ENCODE peak calls at places on chromosomes 5 and 9, in eight cellular contexts. O is ovary, U is A549, N is body of pancreas, A is uterus, S is IMR-90, X is heart left ventricle, Z is breast epithelium. P is an unnamed sample.

GRCh38 chr5:135235551-135236100 is 163.4 kb downstream of the MACROH2A1 start:
- DNase-seq in O (no peak), U (no peak), N (no peak), A (peak), S (no peak), X (no peak), Z (no peak), P (peak)

GRCh38 chr5:45385321-45386058 is 310.7 kb downstream of the HCN1 start:
- DNase-seq in O (no peak), U (no peak), N (no peak), A (no peak), S (peak), X (peak), Z (no peak), P (no peak)

GRCh38 chr5:96384353-96384752 is 48.7 kb downstream of the PCSK1 start:
- DNase-seq in O (no peak), U (peak), N (no peak), A (no peak), S (peak), X (peak), Z (peak), P (peak)

GRCh38 chr9:72415163-72415562 is 50.2 kb upstream of the ZFAND5 start:
- DNase-seq in O (no peak), U (no peak), N (no peak), A (no peak), S (no peak), X (no peak), Z (no peak), P (no peak)

GRCh38 chr5:145347026-145347616 is 488.0 kb downstream of the PRELID2 start:
- DNase-seq in O (no peak), U (peak), N (peak), A (no peak), S (peak), X (no peak), Z (no peak), P (peak)

GRCh38 chr5:112923148-112923917 is 1.3 kb upstream of the REEP5 start:
- DNase-seq in O (no peak), U (no peak), N (peak), A (no peak), S (no peak), X (no peak), Z (no peak), P (no peak)

GRCh38 chr5:125341436-125341835 is 595.0 kb upstream of the ZNF608 start:
- DNase-seq in O (no peak), U (no peak), N (no peak), A (no peak), S (no peak), X (no peak), Z (no peak), P (no peak)

GRCh38 chr9:126399251-126399650 is 72.6 kb downstream of the MVB12B start:
- DNase-seq in O (no peak), U (no peak), N (no peak), A (no peak), S (peak), X (no peak), Z (no peak), P (no peak)

GRCh38 chr9:101574773-101575333 is 19.9 kb downstream of the PPP3R2 start:
- DNase-seq in O (no peak), U (no peak), N (no peak), A (no peak), S (no peak), X (no peak), Z (no peak), P (no peak)

GRCh38 chr9:21744874-21745273 is 57.6 kb upstream of the MTAP start:
- DNase-seq in O (no peak), U (no peak), N (no peak), A (no peak), S (peak), X (no peak), Z (no peak), P (no peak)

GRCh38 chr5:5583023-5583765 is 160.7 kb downstream of the ICE1 start:
- DNase-seq in O (no peak), U (no peak), N (no peak), A (no peak), S (no peak), X (no peak), Z (no peak), P (no peak)

GRCh38 chr9:113593682-113594281 is 130.3 kb downstream of the RGS3 start:
- DNase-seq in O (peak), U (peak), N (peak), A (peak), S (peak), X (peak), Z (peak), P (peak)

GRCh38 chr9:96442491-96442890 is 7.5 kb upstream of the HABP4 start:
- DNase-seq in O (no peak), U (no peak), N (no peak), A (no peak), S (no peak), X (no peak), Z (no peak), P (no peak)

GRCh38 chr5:31066655-31067328 is 126.7 kb upstream of the CDH6 start:
- DNase-seq in O (no peak), U (no peak), N (no peak), A (no peak), S (peak), X (no peak), Z (no peak), P (no peak)

GRCh38 chr9:89891221-89892052 is 286.6 kb downstream of the GADD45G start:
- DNase-seq in O (peak), U (no peak), N (peak), A (peak), S (no peak), X (no peak), Z (peak), P (peak)

GRCh38 chr5:159458217-159458711 is 128.0 kb upstream of the IL12B start:
- DNase-seq in O (no peak), U (no peak), N (no peak), A (no peak), S (no peak), X (no peak), Z (no peak), P (no peak)

GRCh38 chr5:31036407-31036806 is 157.1 kb upstream of the CDH6 start:
- DNase-seq in O (no peak), U (no peak), N (no peak), A (no peak), S (peak), X (no peak), Z (no peak), P (no peak)

GRCh38 chr5:179866241-179867078 is 7.8 kb upstream of the MRNIP start:
- DNase-seq in O (no peak), U (peak), N (no peak), A (no peak), S (no peak), X (no peak), Z (no peak), P (no peak)

GRCh38 chr9:93009337-93010015 is 49.0 kb upstream of the SUSD3 start:
- DNase-seq in O (no peak), U (no peak), N (no peak), A (no peak), S (no peak), X (no peak), Z (no peak), P (peak)

GRCh38 chr5:52800394-52801213 is 12.9 kb downstream of the ITGA1 start:
- DNase-seq in O (peak), U (peak), N (peak), A (peak), S (peak), X (peak), Z (peak), P (peak)

GRCh38 chr9:70297141-70297540 is 38.4 kb downstream of the SMC5 start:
- DNase-seq in O (no peak), U (no peak), N (no peak), A (no peak), S (peak), X (no peak), Z (no peak), P (no peak)

GRCh38 chr9:18159254-18159653 is 314.7 kb upstream of the ADAMTSL1 start:
- DNase-seq in O (no peak), U (no peak), N (no peak), A (no peak), S (no peak), X (no peak), Z (no peak), P (no peak)

GRCh38 chr5:86557920-86558319 is 59.8 kb upstream of the COX7C start:
- DNase-seq in O (no peak), U (no peak), N (no peak), A (no peak), S (no peak), X (no peak), Z (no peak), P (no peak)

GRCh38 chr9:79572032-79572890 is 496 bp downstream of the TLE4 start:
- DNase-seq in O (peak), U (peak), N (peak), A (peak), S (peak), X (peak), Z (peak), P (peak)
- H3K27ac ChIP-seq in O (peak), U (peak), N (peak), A (peak), S (peak), X (peak), Z (peak), P (peak)

DNA sequence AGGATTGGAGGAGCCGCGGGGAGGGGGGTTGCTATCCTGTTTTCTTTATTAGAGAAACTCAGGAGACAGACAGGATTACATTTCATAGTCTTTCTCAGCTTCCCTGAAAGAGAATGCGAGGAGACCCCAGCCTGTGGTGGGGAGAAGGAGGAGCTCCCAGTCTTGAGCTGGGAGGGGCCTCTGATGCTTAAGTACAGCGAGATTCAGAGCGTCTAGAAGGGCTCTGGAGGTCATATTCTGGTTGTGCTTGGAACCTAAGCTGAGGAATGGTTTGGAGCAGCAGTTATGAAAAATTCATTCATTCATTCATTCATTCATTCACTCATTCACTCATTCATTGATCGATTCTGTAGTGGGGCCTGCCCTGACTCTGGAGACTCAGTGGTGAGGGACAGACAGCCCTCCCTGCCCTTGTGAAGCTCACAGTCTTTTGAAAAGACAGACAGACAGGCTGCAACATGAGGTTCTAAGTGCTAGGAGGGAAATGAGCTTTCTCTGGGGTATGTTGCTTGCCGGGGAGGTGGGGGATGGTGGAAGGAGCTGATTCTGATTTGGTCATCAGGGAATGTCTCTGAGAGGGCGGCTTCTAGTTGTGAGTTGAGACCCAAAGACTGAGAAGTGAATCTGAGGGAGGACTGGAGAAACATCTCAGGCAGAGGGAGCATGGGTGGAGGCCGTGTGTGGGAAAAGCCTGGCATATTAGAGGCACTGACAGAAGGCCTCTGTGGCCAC is 2.5 kb upstream of the SPRY4 start:
- DNase-seq in O (no peak), U (no peak), N (no peak), A (no peak), S (peak), X (no peak), Z (no peak), P (no peak)
- TF ChIP-seq CTCF in O (no peak), U (no peak), N (no peak), A (no peak), S (peak), X (peak), Z (no peak), P (no peak)

DNA sequence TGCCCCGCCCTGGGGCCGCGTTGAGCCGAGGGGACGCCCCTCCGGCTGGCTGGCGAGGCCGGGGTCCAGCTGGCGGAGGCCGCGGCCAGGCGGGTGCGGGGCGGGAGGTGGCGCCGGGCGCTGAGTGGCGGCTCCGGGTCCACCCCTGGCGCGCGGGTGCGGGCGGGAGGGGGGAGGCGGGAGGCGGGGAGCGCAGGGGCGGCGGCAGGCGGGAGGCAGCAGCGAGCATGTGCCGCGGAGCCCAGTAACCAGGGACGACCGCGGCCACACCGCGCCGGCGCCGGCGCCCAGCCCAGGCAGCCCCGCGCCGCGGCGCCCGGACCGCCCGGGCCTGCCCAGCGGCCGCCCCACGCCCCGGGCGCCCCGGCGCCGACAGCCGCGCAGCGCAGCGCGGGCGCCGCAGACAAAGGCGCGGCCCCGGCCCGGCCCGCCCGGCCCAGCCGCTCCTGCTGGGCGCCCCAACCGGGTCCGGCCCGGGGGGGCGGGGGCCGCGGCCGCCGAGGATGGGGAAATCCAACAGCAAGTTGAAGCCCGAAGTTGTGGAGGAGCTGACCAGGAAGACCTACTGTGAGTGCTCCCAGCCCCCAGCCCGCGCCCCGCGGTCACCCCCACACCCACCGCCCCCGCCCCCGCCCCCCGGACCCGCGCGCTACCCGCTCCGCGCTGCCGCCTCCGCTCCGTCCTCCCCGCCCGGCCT is at the start of gene NCS1:
- DNase-seq in O (peak), U (peak), N (peak), A (peak), S (peak), X (peak), Z (peak), P (peak)
- TF ChIP-seq POLR2A in O (no peak), U (no peak), N (no peak), A (no peak), S (no peak), X (no peak), Z (no peak), P (no peak)

DNA sequence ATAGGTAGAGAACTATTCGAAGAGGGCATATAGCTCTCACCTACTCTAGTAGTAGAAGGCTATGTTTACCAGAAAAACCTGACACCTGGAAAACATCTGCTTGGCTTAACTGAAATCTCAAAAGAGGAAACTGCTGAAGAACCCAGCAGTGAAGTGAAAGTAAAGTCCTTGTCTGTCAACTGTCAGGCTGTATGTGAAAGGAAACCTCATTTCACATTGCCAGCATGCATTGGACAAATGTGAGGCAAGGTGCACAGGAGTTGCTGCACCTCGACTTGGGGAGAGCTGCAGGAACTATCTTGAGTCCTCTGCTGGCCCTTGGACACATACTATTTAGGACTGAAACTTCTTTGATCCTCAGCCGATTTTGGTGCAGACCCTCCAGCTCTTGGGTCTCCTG is 53.3 kb downstream of the NREP start:
- DNase-seq in O (no peak), U (no peak), N (no peak), A (no peak), S (no peak), X (no peak), Z (no peak), P (no peak)
- H3K27ac ChIP-seq in O (no peak), U (no peak), N (no peak), A (no peak), S (no peak), X (no peak), Z (no peak), P (no peak)

P was measured in testis.